ENCODE peak calls at places on chromosomes 7 and 10, in four cellular contexts. K, Z, A and L are unnamed samples.

GRCh38 chr7:19519443-19519977 is 189.3 kb downstream of the POLR1F start:
- DNase-seq in K (peak), Z (no peak), A (no peak), L (peak)

GRCh38 chr10:73485320-73485719 is 10.5 kb downstream of the PPP3CB start:
- DNase-seq in K (no peak), Z (no peak), A (no peak), L (peak)

GRCh38 chr7:155972247-155972646 is 160.0 kb upstream of the SHH start:
- DNase-seq in K (peak), Z (no peak), A (no peak), L (peak)

GRCh38 chr7:47812460-47813136 is 135.7 kb downstream of the PKD1L1 start:
- DNase-seq in K (no peak), Z (no peak), A (no peak), L (no peak)

GRCh38 chr10:123146892-123147634 is 873 bp upstream of the HMX2 start:
- DNase-seq in K (no peak), Z (no peak), A (no peak), L (no peak)

GRCh38 chr10:19998482-19998881 is 182.2 kb downstream of the PLXDC2 start:
- DNase-seq in K (no peak), Z (no peak), A (no peak), L (no peak)

GRCh38 chr10:102038410-102038809 is 17.6 kb downstream of the ARMH3 start:
- DNase-seq in K (no peak), Z (no peak), A (no peak), L (no peak)

GRCh38 chr10:17473228-17473950 is 19.0 kb upstream of the ST8SIA6 start:
- DNase-seq in K (no peak), Z (no peak), A (no peak), L (no peak)

GRCh38 chr10:77611670-77612069 is 25.9 kb downstream of the KCNMA1 start:
- DNase-seq in K (no peak), Z (no peak), A (no peak), L (no peak)